ENCODE peak calls at places on chromosomes 11 and 22, in four cellular contexts. A is fibroblast of the conjunctiva; O is NCI-H1436; E is stimulated activated CD4-positive, alpha-beta T cell treated with anti-CD3 and anti-CD28 coated beads, Interleukin-4, amount 100 ng/mL, for 48 hours. V is an unnamed sample.

GRCh38 chr11:18393581-18394299 is 623 bp upstream of the LDHA start:
- DNase-seq in E (no peak), A (no peak), O (no peak), V (no peak)

GRCh38 chr22:46362934-46363515 is 27.5 kb downstream of the TRMU start:
- DNase-seq in E (no peak), A (no peak), O (no peak), V (no peak)

GRCh38 chr11:63573881-63574855 is 11.0 kb upstream of the PLAAT2 start:
- DNase-seq in A (peak; percentile 61), E (no peak), O (no peak), V (no peak)

GRCh38 chr22:37258005-37258790 is 14.1 kb upstream of the RAC2 start:
- DNase-seq in E (no peak), A (no peak), O (no peak), V (no peak)

GRCh38 chr22:24703101-24703500 is 71.4 kb downstream of the PIWIL3 start:
- DNase-seq in E (no peak), O (no peak), A (no peak), V (no peak)

GRCh38 chr11:131544591-131544990 is 174.2 kb downstream of the NTM start:
- DNase-seq in O (no peak), A (no peak), E (no peak), V (no peak)

GRCh38 chr11:124896071-124896750 is 1.5 kb downstream of the ROBO4 start:
- DNase-seq in A (no peak), O (no peak), E (no peak), V (no peak)

GRCh38 chr11:37946155-37946766 is 1348.2 kb upstream of the RAG2 start:
- DNase-seq in O (no peak), E (no peak), A (peak; percentile 16), V (no peak)

GRCh38 chr22:36141481-36141880 is 19.1 kb downstream of the APOL3 start:
- DNase-seq in E (no peak), O (no peak), A (no peak), V (no peak)

GRCh38 chr11:118544647-118545010 is 13.6 kb downstream of the TMEM25 start:
- DNase-seq in A (no peak), E (no peak), O (no peak), V (no peak)

GRCh38 chr11:121604152-121604551 is 151.4 kb upstream of the SORL1-AS1 start:
- DNase-seq in E (no peak), A (no peak), O (no peak), V (no peak)

GRCh38 chr22:27726726-27727449 is 74.7 kb downstream of the MN1 start:
- DNase-seq in O (no peak), E (no peak), A (peak; percentile 82), V (peak; percentile 15)

GRCh38 chr11:133661867-133662266 is 129.6 kb upstream of the OPCML start:
- DNase-seq in E (no peak), O (no peak), A (no peak), V (no peak)

GRCh38 chr22:48743601-48744282 is 1083.9 kb downstream of the BRD1 start:
- DNase-seq in A (no peak), O (no peak), E (no peak), V (peak; percentile 4)

GRCh38 chr22:40764743-40765441 is 54.3 kb downstream of the SLC25A17 start:
- DNase-seq in E (no peak), A (no peak), O (no peak), V (no peak)

GRCh38 chr11:56783448-56784041 is 35.0 kb upstream of the OR9G4 start:
- DNase-seq in O (peak; percentile 46), A (peak; percentile 40), E (no peak), V (no peak)

GRCh38 chr22:23088199-23088604 is 17.9 kb downstream of the GNAZ start:
- DNase-seq in O (no peak), A (no peak), E (no peak), V (no peak)

GRCh38 chr11:59182457-59183151 is 10.7 kb downstream of the DTX4 start:
- DNase-seq in E (no peak), A (no peak), O (no peak), V (no peak)

GRCh38 chr11:47261291-47261800 is 3.5 kb downstream of the NR1H3 start:
- DNase-seq in A (no peak), O (no peak), E (no peak), V (no peak)

GRCh38 chr11:63906585-63906984 is 10.4 kb downstream of the RCOR2 start:
- DNase-seq in O (no peak), E (peak; percentile 32), A (no peak), V (no peak)

GRCh38 chr11:74680035-74680671 is 51.1 kb downstream of the CHRDL2 start:
- DNase-seq in A (no peak), O (no peak), E (no peak), V (no peak)

GRCh38 chr22:23485490-23485889 is 94.6 kb downstream of the IGLL1 start:
- DNase-seq in O (no peak), A (no peak), E (no peak), V (no peak)

GRCh38 chr11:103737791-103738190 is 298.6 kb upstream of the DDI1 start:
- DNase-seq in O (no peak), A (no peak), E (no peak), V (no peak)